ENCODE peak calls at places on chromosomes 16 and 17, in eight cellular contexts. One of them, this sample, is unnamed.

GRCh38 chr17:30095507-30096244 is 20.9 kb upstream of the NSRP1 start:
- DNase-seq in CD8-positive, alpha-beta T cell: no peak
- DNase-seq in cerebellum: peak; percentile 14
- DNase-seq in sciatic nerve: no peak
- DNase-seq in DMS53: peak; percentile 59
- DNase-seq in psoas muscle: no peak
- DNase-seq in activated CD8-positive, alpha-beta T cell treated with anti-CD3 and anti-CD28 coated beads for 36 hours: no peak
- DNase-seq in tibial nerve: no peak
- DNase-seq in this sample: no peak

GRCh38 chr17:17849147-17849820 is 12.5 kb upstream of the SREBF1 start:
- DNase-seq in CD8-positive, alpha-beta T cell: peak; percentile 90
- DNase-seq in cerebellum: no peak
- DNase-seq in sciatic nerve: peak; percentile 84
- DNase-seq in DMS53: no peak
- DNase-seq in psoas muscle: peak; percentile 82
- DNase-seq in activated CD8-positive, alpha-beta T cell treated with anti-CD3 and anti-CD28 coated beads for 36 hours: peak; percentile 98
- DNase-seq in tibial nerve: no peak
- DNase-seq in this sample: no peak

GRCh38 chr17:31394544-31394943 is 3.1 kb downstream of the RAB11FIP4 start:
- DNase-seq in CD8-positive, alpha-beta T cell: peak; percentile 60
- DNase-seq in cerebellum: no peak
- DNase-seq in sciatic nerve: peak; percentile 87
- DNase-seq in DMS53: no peak
- DNase-seq in psoas muscle: peak; percentile 45
- DNase-seq in activated CD8-positive, alpha-beta T cell treated with anti-CD3 and anti-CD28 coated beads for 36 hours: peak; percentile 74
- DNase-seq in tibial nerve: no peak
- DNase-seq in this sample: no peak

GRCh38 chr16:24130494-24131085 is 125.5 kb upstream of the CACNG3 start:
- DNase-seq in CD8-positive, alpha-beta T cell: no peak
- DNase-seq in cerebellum: no peak
- DNase-seq in sciatic nerve: no peak
- DNase-seq in DMS53: no peak
- DNase-seq in psoas muscle: no peak
- DNase-seq in activated CD8-positive, alpha-beta T cell treated with anti-CD3 and anti-CD28 coated beads for 36 hours: no peak
- DNase-seq in tibial nerve: no peak
- DNase-seq in this sample: no peak

GRCh38 chr16:68397710-68398171 is 50.6 kb downstream of the SMPD3 start:
- DNase-seq in CD8-positive, alpha-beta T cell: no peak
- DNase-seq in cerebellum: no peak
- DNase-seq in sciatic nerve: no peak
- DNase-seq in DMS53: no peak
- DNase-seq in psoas muscle: no peak
- DNase-seq in activated CD8-positive, alpha-beta T cell treated with anti-CD3 and anti-CD28 coated beads for 36 hours: no peak
- DNase-seq in tibial nerve: no peak
- DNase-seq in this sample: no peak

GRCh38 chr17:49495842-49496182 is 719 bp downstream of the NGFR start:
- DNase-seq in CD8-positive, alpha-beta T cell: no peak
- DNase-seq in cerebellum: no peak
- DNase-seq in sciatic nerve: no peak
- DNase-seq in DMS53: no peak
- DNase-seq in psoas muscle: no peak
- DNase-seq in activated CD8-positive, alpha-beta T cell treated with anti-CD3 and anti-CD28 coated beads for 36 hours: no peak
- DNase-seq in tibial nerve: no peak
- DNase-seq in this sample: no peak

GRCh38 chr17:70375813-70376448 is 206.6 kb downstream of the KCNJ2 start:
- DNase-seq in CD8-positive, alpha-beta T cell: no peak
- DNase-seq in cerebellum: no peak
- DNase-seq in sciatic nerve: no peak
- DNase-seq in DMS53: no peak
- DNase-seq in psoas muscle: no peak
- DNase-seq in activated CD8-positive, alpha-beta T cell treated with anti-CD3 and anti-CD28 coated beads for 36 hours: no peak
- DNase-seq in tibial nerve: no peak
- DNase-seq in this sample: no peak

GRCh38 chr16:56549744-56550385 is 15.0 kb upstream of the MT4 start:
- DNase-seq in CD8-positive, alpha-beta T cell: no peak
- DNase-seq in cerebellum: no peak
- DNase-seq in sciatic nerve: no peak
- DNase-seq in DMS53: no peak
- DNase-seq in psoas muscle: no peak
- DNase-seq in activated CD8-positive, alpha-beta T cell treated with anti-CD3 and anti-CD28 coated beads for 36 hours: peak; percentile 35
- DNase-seq in tibial nerve: no peak
- DNase-seq in this sample: no peak

GRCh38 chr16:1040346-1040745 is 32.2 kb upstream of the SSTR5 start:
- DNase-seq in CD8-positive, alpha-beta T cell: no peak
- DNase-seq in cerebellum: no peak
- DNase-seq in sciatic nerve: no peak
- DNase-seq in DMS53: no peak
- DNase-seq in psoas muscle: no peak
- DNase-seq in activated CD8-positive, alpha-beta T cell treated with anti-CD3 and anti-CD28 coated beads for 36 hours: no peak
- DNase-seq in tibial nerve: no peak
- DNase-seq in this sample: no peak

GRCh38 chr16:74725641-74726040 is 25.0 kb upstream of the MLKL start:
- DNase-seq in CD8-positive, alpha-beta T cell: no peak
- DNase-seq in cerebellum: no peak
- DNase-seq in sciatic nerve: no peak
- DNase-seq in DMS53: no peak
- DNase-seq in psoas muscle: no peak
- DNase-seq in activated CD8-positive, alpha-beta T cell treated with anti-CD3 and anti-CD28 coated beads for 36 hours: no peak
- DNase-seq in tibial nerve: no peak
- DNase-seq in this sample: no peak

GRCh38 chr17:45132569-45133463 is 501 bp upstream of the PLCD3 start:
- DNase-seq in CD8-positive, alpha-beta T cell: peak; percentile 65
- DNase-seq in cerebellum: peak; percentile 95
- DNase-seq in sciatic nerve: peak; percentile 91
- DNase-seq in DMS53: peak; percentile 96
- DNase-seq in psoas muscle: peak; percentile 87
- DNase-seq in activated CD8-positive, alpha-beta T cell treated with anti-CD3 and anti-CD28 coated beads for 36 hours: peak; percentile 75
- DNase-seq in tibial nerve: peak; percentile 74
- DNase-seq in this sample: peak; percentile 73

GRCh38 chr17:81480140-81480917 is 32.3 kb downstream of the ACTG1 start:
- DNase-seq in CD8-positive, alpha-beta T cell: no peak
- DNase-seq in cerebellum: no peak
- DNase-seq in sciatic nerve: no peak
- DNase-seq in DMS53: no peak
- DNase-seq in psoas muscle: peak; percentile 75
- DNase-seq in activated CD8-positive, alpha-beta T cell treated with anti-CD3 and anti-CD28 coated beads for 36 hours: no peak
- DNase-seq in tibial nerve: peak; percentile 36
- DNase-seq in this sample: no peak

GRCh38 chr17:57309479-57309878 is 53.2 kb downstream of the MSI2 start:
- DNase-seq in CD8-positive, alpha-beta T cell: no peak
- DNase-seq in cerebellum: no peak
- DNase-seq in sciatic nerve: no peak
- DNase-seq in DMS53: no peak
- DNase-seq in psoas muscle: no peak
- DNase-seq in activated CD8-positive, alpha-beta T cell treated with anti-CD3 and anti-CD28 coated beads for 36 hours: no peak
- DNase-seq in tibial nerve: no peak
- DNase-seq in this sample: no peak

GRCh38 chr16:85168732-85169256 is 56.5 kb upstream of the CIBAR2 start:
- DNase-seq in CD8-positive, alpha-beta T cell: peak; percentile 20
- DNase-seq in cerebellum: peak; percentile 94
- DNase-seq in sciatic nerve: peak; percentile 84
- DNase-seq in DMS53: peak; percentile 47
- DNase-seq in psoas muscle: peak; percentile 83
- DNase-seq in activated CD8-positive, alpha-beta T cell treated with anti-CD3 and anti-CD28 coated beads for 36 hours: peak; percentile 11
- DNase-seq in tibial nerve: peak; percentile 60
- DNase-seq in this sample: no peak

GRCh38 chr17:69773081-69773480 is 301.9 kb upstream of the KCNJ16 start:
- DNase-seq in CD8-positive, alpha-beta T cell: no peak
- DNase-seq in cerebellum: no peak
- DNase-seq in sciatic nerve: no peak
- DNase-seq in DMS53: no peak
- DNase-seq in psoas muscle: no peak
- DNase-seq in activated CD8-positive, alpha-beta T cell treated with anti-CD3 and anti-CD28 coated beads for 36 hours: no peak
- DNase-seq in tibial nerve: no peak
- DNase-seq in this sample: no peak

GRCh38 chr17:47816111-47816735 is 5.4 kb downstream of the OSBPL7 start:
- DNase-seq in CD8-positive, alpha-beta T cell: no peak
- DNase-seq in cerebellum: no peak
- DNase-seq in sciatic nerve: no peak
- DNase-seq in DMS53: no peak
- DNase-seq in psoas muscle: no peak
- DNase-seq in activated CD8-positive, alpha-beta T cell treated with anti-CD3 and anti-CD28 coated beads for 36 hours: no peak
- DNase-seq in tibial nerve: no peak
- DNase-seq in this sample: no peak

GRCh38 chr17:77736721-77737120 is 221.8 kb upstream of the TNRC6C start:
- DNase-seq in CD8-positive, alpha-beta T cell: no peak
- DNase-seq in cerebellum: peak; percentile 93
- DNase-seq in sciatic nerve: peak; percentile 42
- DNase-seq in DMS53: no peak
- DNase-seq in psoas muscle: no peak
- DNase-seq in activated CD8-positive, alpha-beta T cell treated with anti-CD3 and anti-CD28 coated beads for 36 hours: no peak
- DNase-seq in tibial nerve: no peak
- DNase-seq in this sample: no peak

GRCh38 chr17:20085283-20085875 is 76.2 kb downstream of the SPECC1 start:
- DNase-seq in CD8-positive, alpha-beta T cell: no peak
- DNase-seq in cerebellum: no peak
- DNase-seq in sciatic nerve: no peak
- DNase-seq in DMS53: no peak
- DNase-seq in psoas muscle: no peak
- DNase-seq in activated CD8-positive, alpha-beta T cell treated with anti-CD3 and anti-CD28 coated beads for 36 hours: no peak
- DNase-seq in tibial nerve: no peak
- DNase-seq in this sample: no peak

GRCh38 chr16:8963010-8963824 is 489 bp downstream of the USP7 start:
- DNase-seq in CD8-positive, alpha-beta T cell: no peak
- DNase-seq in cerebellum: peak; percentile 24
- DNase-seq in sciatic nerve: no peak
- DNase-seq in DMS53: peak; percentile 48
- DNase-seq in psoas muscle: peak; percentile 30
- DNase-seq in activated CD8-positive, alpha-beta T cell treated with anti-CD3 and anti-CD28 coated beads for 36 hours: no peak
- DNase-seq in tibial nerve: no peak
- DNase-seq in this sample: no peak

GRCh38 chr17:16622540-16623277 is 30.9 kb downstream of the ZNF624 start:
- DNase-seq in CD8-positive, alpha-beta T cell: no peak
- DNase-seq in cerebellum: no peak
- DNase-seq in sciatic nerve: no peak
- DNase-seq in DMS53: no peak
- DNase-seq in psoas muscle: no peak
- DNase-seq in activated CD8-positive, alpha-beta T cell treated with anti-CD3 and anti-CD28 coated beads for 36 hours: no peak
- DNase-seq in tibial nerve: no peak
- DNase-seq in this sample: no peak

GRCh38 chr16:27353853-27354252 is 40.1 kb downstream of the IL4R start:
- DNase-seq in CD8-positive, alpha-beta T cell: no peak
- DNase-seq in cerebellum: no peak
- DNase-seq in sciatic nerve: no peak
- DNase-seq in DMS53: no peak
- DNase-seq in psoas muscle: no peak
- DNase-seq in activated CD8-positive, alpha-beta T cell treated with anti-CD3 and anti-CD28 coated beads for 36 hours: no peak
- DNase-seq in tibial nerve: no peak
- DNase-seq in this sample: no peak

GRCh38 chr17:37056622-37057021 is 107.9 kb downstream of the AATF start:
- DNase-seq in CD8-positive, alpha-beta T cell: no peak
- DNase-seq in cerebellum: no peak
- DNase-seq in sciatic nerve: no peak
- DNase-seq in DMS53: no peak
- DNase-seq in psoas muscle: no peak
- DNase-seq in activated CD8-positive, alpha-beta T cell treated with anti-CD3 and anti-CD28 coated beads for 36 hours: no peak
- DNase-seq in tibial nerve: no peak
- DNase-seq in this sample: no peak